ENCODE peak calls at places on chromosomes 1 and 21, in seven cellular contexts. X, U, M, C, F, W and R are unnamed samples. For H3K27me3, the result is how much of the 10 kb centered on the place peaks cover.

GRCh38 chr21:36065497-36066036 is 4.3 kb upstream of the CBR1 start:
- DNase-seq in X (no peak), U (no peak), M (peak), C (no peak), F (peak), W (no peak), R (peak)

GRCh38 chr1:168825129-168825528 is 96.1 kb upstream of the DPT start:
- DNase-seq in X (no peak), U (no peak), M (no peak), C (no peak), F (no peak), W (no peak), R (no peak)

GRCh38 chr21:15207231-15207630 is 142.4 kb upstream of the NRIP1 start:
- DNase-seq in X (no peak), U (no peak), M (no peak), C (no peak), F (no peak), W (no peak), R (no peak)

GRCh38 chr1:5995871-5996630 is 3.8 kb upstream of the NPHP4 start:
- DNase-seq in X (no peak), U (no peak), M (no peak), C (no peak), F (no peak), W (no peak), R (no peak)

GRCh38 chr1:233707153-233707905 is 93.4 kb downstream of the KCNK1 start:
- DNase-seq in X (no peak), U (no peak), M (no peak), C (no peak), F (no peak), W (no peak), R (no peak)

GRCh38 chr21:39107739-39108138 is 75.5 kb downstream of the PSMG1 start:
- DNase-seq in X (no peak), U (no peak), M (no peak), C (no peak), F (no peak), W (no peak), R (no peak)

GRCh38 chr1:172905452-172905851 is 145.3 kb downstream of the TNFSF18 start:
- DNase-seq in X (no peak), U (no peak), M (peak), C (no peak), F (no peak), W (no peak), R (no peak)

GRCh38 chr1:214215583-214215982 is 65.4 kb upstream of the SMYD2 start:
- DNase-seq in X (no peak), U (no peak), M (no peak), C (no peak), F (no peak), W (no peak), R (no peak)

GRCh38 chr1:24870551-24871195 is 59.4 kb downstream of the RUNX3 start:
- DNase-seq in X (no peak), U (no peak), M (no peak), C (no peak), F (no peak), W (no peak), R (no peak)

GRCh38 chr1:77866296-77866695 is 22.1 kb upstream of the NEXN start:
- DNase-seq in X (no peak), U (no peak), M (no peak), C (no peak), F (no peak), W (no peak), R (peak)

GRCh38 chr21:41137401-41137800 is 30.6 kb upstream of the BACE2 start:
- DNase-seq in X (no peak), U (no peak), M (no peak), C (no peak), F (no peak), W (no peak), R (no peak)

GRCh38 chr1:111976842-111977241 is 12.6 kb downstream of the KCND3 start:
- DNase-seq in X (no peak), U (peak), M (no peak), C (no peak), F (no peak), W (no peak), R (no peak)

GRCh38 chr1:51792864-51793263 is 85.7 kb downstream of the NRDC start:
- DNase-seq in X (peak), U (no peak), M (peak), C (no peak), F (peak), W (no peak), R (peak)

GRCh38 chr1:45206808-45207624 is 611 bp upstream of the ZSWIM5 start:
- DNase-seq in X (no peak), U (no peak), M (no peak), C (no peak), F (no peak), W (no peak), R (no peak)

GRCh38 chr1:156657161-156657970 is 15.4 kb downstream of the BCAN start:
- DNase-seq in X (no peak), U (peak), M (peak), C (peak), F (peak), W (peak), R (peak)

GRCh38 chr1:65793359-65793732 is 651 bp downstream of the PDE4B start:
- DNase-seq in X (no peak), U (peak), M (peak), C (peak), F (no peak), W (no peak), R (no peak)

GRCh38 chr1:26161408-26162219 is 2.7 kb downstream of the FAM110D start:
- DNase-seq in X (no peak), U (peak), M (peak), C (peak), F (peak), W (peak), R (no peak)

GRCh38 chr1:225780134-225780533 is 2.5 kb downstream of the SRP9 start:
- DNase-seq in X (no peak), U (no peak), M (no peak), C (no peak), F (no peak), W (no peak), R (no peak)

GRCh38 chr21:15522148-15522547 is 207.6 kb upstream of the USP25 start:
- DNase-seq in X (no peak), U (no peak), M (no peak), C (no peak), F (no peak), W (no peak), R (no peak)

GRCh38 chr1:55337801-55338447 is 122.8 kb upstream of the USP24 start:
- DNase-seq in X (no peak), U (peak), M (peak), C (peak), F (peak), W (no peak), R (peak)

GRCh38 chr1:105736349-105736748 is 1320.1 kb upstream of the PRMT6 start:
- DNase-seq in X (no peak), U (no peak), M (no peak), C (no peak), F (no peak), W (no peak), R (no peak)

GRCh38 chr21:33058468-33059318 is 11.2 kb upstream of the OLIG1 start:
- DNase-seq in X (no peak), U (no peak), M (no peak), C (no peak), F (no peak), W (no peak), R (no peak)

GRCh38 chr1:156804572-156805243 is 11.9 kb downstream of the SH2D2A start:
- DNase-seq in X (no peak), U (peak), M (peak), C (peak), F (peak), W (no peak), R (no peak)

GRCh38 chr1:202821467-202821866 is 10.7 kb downstream of the PCAT6 start:
- DNase-seq in X (no peak), U (peak), M (peak), C (no peak), F (no peak), W (no peak), R (no peak)

GRCh38 chr1:171606402-171606941 is 15.6 kb upstream of the MYOCOS start:
- DNase-seq in X (no peak), U (no peak), M (no peak), C (no peak), F (no peak), W (no peak), R (no peak)

GRCh38 chr1:245550702-245551008 is 395.9 kb downstream of the KIF26B start:
- DNase-seq in X (no peak), U (no peak), M (no peak), C (no peak), F (no peak), W (no peak), R (no peak)

GRCh38 chr1:246417813-246418564 is 89.1 kb downstream of the SMYD3 start:
- DNase-seq in X (no peak), U (no peak), M (no peak), C (no peak), F (no peak), W (no peak), R (no peak)

GRCh38 chr1:174892016-174892415 is 107.7 kb upstream of the CACYBP start:
- DNase-seq in X (no peak), U (no peak), M (no peak), C (no peak), F (no peak), W (no peak), R (no peak)

GRCh38 chr1:68651115-68651514 is 154.2 kb upstream of the DEPDC1 start:
- DNase-seq in X (no peak), U (no peak), M (no peak), C (no peak), F (no peak), W (no peak), R (no peak)

GRCh38 chr21:14947613-14948160 is 117.1 kb downstream of the NRIP1 start:
- DNase-seq in X (no peak), U (no peak), M (no peak), C (no peak), F (no peak), W (no peak), R (no peak)

GRCh38 chr1:24981632-24982007 is 51.5 kb upstream of the RUNX3 start:
- DNase-seq in X (no peak), U (no peak), M (no peak), C (no peak), F (no peak), W (no peak), R (no peak)

GRCh38 chr1:56787330-56787729 is 31.9 kb downstream of the FYB2 start:
- DNase-seq in X (no peak), U (no peak), M (no peak), C (no peak), F (no peak), W (no peak), R (no peak)

GRCh38 chr1:119253366-119253765 is 112.9 kb upstream of the WARS2 start:
- DNase-seq in X (no peak), U (no peak), M (no peak), C (no peak), F (no peak), W (no peak), R (no peak)

GRCh38 chr1:167936930-167937708 is at the start of gene MPC2:
- DNase-seq in X (peak), U (peak), M (peak), C (peak), F (peak), W (peak), R (peak)

GRCh38 chr1:162011337-162012012 is 12.2 kb downstream of the OLFML2B start:
- DNase-seq in X (no peak), U (peak), M (peak), C (no peak), F (no peak), W (no peak), R (no peak)

GRCh38 chr1:161506336-161507223 is 1.3 kb downstream of the FCGR2A start:
- DNase-seq in X (no peak), U (no peak), M (peak), C (no peak), F (peak), W (no peak), R (peak)

GRCh38 chr1:42998381-42998780 is 39.7 kb upstream of the SLC2A1 start:
- DNase-seq in X (peak), U (no peak), M (no peak), C (no peak), F (no peak), W (no peak), R (no peak)

DNA sequence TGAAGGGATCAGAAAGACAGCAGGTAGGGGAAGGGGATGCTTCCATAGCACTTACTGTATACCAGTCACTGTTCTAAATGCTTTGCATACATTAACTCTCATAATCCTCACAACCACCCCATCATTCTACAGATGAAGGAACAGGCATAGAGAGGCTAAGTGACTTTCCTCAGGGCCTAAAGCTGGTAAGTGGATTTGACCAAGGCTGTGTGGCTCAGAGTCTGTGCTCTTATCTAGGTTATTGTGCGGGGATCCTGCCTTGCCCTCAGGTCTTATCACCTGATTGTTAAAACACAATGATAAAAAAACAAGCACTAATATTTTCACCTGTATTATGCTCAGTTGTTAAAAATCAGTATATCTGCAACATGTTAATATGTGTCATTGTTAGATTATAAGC is 38.8 kb upstream of the RBM15 start:
- DNase-seq in X (no peak), U (no peak), M (no peak), C (no peak), F (no peak), W (no peak), R (no peak)
- H3K27me3 ChIP-seq in X (under half), U (under half), M (under half), C (under half), F (under half), W (under half), R (under half)

GRCh38 chr1:2473198-2473597 is 2.9 kb upstream of the PLCH2 start:
- DNase-seq in X (no peak), U (no peak), M (no peak), C (no peak), F (no peak), W (no peak), R (no peak)

GRCh38 chr1:2476066-2476999 is at the start of gene PLCH2:
- DNase-seq in X (no peak), U (no peak), M (no peak), C (peak), F (no peak), W (no peak), R (no peak)

GRCh38 chr1:2475571-2475970 is 518 bp upstream of the PLCH2 start:
- DNase-seq in X (no peak), U (no peak), M (no peak), C (no peak), F (no peak), W (no peak), R (no peak)

GRCh38 chr1:2474104-2474787 is 1.8 kb upstream of the PLCH2 start:
- DNase-seq in X (no peak), U (peak), M (no peak), C (peak), F (no peak), W (no peak), R (no peak)

DNA sequence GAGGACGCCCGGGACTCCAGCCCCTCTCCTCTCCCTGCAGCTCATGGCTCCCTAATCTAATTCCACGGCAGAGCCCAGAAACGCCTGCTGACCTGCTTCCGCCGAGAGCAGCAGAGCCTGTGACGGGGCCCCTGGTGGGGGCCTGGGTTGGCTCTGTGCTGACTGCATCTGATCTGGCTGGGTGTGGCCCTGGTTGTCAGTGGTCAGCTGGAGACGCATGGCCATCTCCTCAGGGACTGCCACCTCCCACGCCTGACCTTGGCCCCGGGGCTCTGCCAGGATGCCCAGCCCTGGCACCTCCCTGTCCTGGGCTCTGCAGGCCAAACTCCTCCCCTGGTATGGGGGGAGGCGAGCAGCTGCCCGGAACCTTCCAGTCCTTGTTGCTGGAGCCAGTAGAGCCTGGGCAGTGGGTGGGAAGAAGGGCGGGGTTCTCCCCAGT is 1.1 kb upstream of the PLCH2 start:
- DNase-seq in X (no peak), U (no peak), M (no peak), C (no peak), F (no peak), W (no peak), R (no peak)
- H3K27me3 ChIP-seq in X (under half), U (under half), M (under half), C (under half), F (under half), W (under half), R (under half)

GRCh38 chr1:53727461-53727860 is 11.5 kb downstream of the GLIS1 start:
- DNase-seq in X (no peak), U (no peak), M (no peak), C (no peak), F (no peak), W (no peak), R (no peak)
- H3K27me3 ChIP-seq in X (under half), U (under half), M (under half), C (under half), F (under half), W (under half), R (under half)

DNA sequence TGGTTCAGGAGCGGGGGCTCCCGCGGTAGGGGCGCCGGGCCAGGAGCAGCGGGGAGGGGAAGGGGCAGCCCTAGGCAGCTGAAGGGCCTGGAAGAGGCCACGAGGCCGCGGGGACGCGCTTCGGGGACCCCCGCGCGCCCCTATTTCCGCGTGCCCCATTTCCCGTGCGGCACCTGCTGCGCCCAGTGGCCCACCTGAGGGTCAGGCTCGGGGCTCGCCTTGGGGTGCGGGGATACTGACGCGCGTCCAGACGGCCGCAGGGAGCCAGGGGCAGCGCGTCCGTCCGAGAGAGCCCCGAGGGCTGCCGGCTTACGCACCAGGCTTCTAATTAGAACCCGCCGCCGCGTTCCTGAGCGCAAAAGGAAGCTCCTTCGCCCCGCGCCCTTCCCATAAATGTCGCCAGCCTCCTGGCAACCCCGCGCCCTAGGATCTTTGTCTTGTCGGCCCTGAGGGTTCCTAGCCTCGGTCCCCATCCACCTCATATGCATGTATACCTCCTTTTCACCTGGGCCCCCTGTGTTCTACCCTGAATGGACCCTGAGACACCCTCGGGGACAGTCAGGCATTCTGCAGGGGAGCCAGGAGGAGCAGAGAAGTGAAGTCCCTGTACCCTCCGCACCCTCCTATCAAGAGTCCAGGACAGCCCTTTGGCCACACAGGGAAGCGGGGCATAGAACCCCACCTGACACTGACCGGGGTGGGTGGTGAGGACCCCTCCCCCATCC is 1.8 kb downstream of the WNT3A start:
- DNase-seq in X (no peak), U (no peak), M (no peak), C (peak), F (no peak), W (no peak), R (no peak)
- H3K27me3 ChIP-seq in X (half or more), U (half or more), M (half or more), C (half or more), F (half or more), W (under half), R (half or more)

GRCh38 chr1:107804134-107804533 is 160.8 kb downstream of the VAV3 start:
- DNase-seq in X (no peak), U (no peak), M (no peak), C (no peak), F (peak), W (peak), R (no peak)
- H3K27me3 ChIP-seq in X (under half), U (under half), M (under half), C (under half), F (under half), W (under half), R (under half)

GRCh38 chr1:116226017-116226416 is 114.8 kb downstream of the MAB21L3 start:
- DNase-seq in X (no peak), U (no peak), M (no peak), C (no peak), F (no peak), W (no peak), R (no peak)
- H3K27me3 ChIP-seq in X (under half), U (under half), M (under half), C (under half), F (under half), W (under half), R (under half)

DNA sequence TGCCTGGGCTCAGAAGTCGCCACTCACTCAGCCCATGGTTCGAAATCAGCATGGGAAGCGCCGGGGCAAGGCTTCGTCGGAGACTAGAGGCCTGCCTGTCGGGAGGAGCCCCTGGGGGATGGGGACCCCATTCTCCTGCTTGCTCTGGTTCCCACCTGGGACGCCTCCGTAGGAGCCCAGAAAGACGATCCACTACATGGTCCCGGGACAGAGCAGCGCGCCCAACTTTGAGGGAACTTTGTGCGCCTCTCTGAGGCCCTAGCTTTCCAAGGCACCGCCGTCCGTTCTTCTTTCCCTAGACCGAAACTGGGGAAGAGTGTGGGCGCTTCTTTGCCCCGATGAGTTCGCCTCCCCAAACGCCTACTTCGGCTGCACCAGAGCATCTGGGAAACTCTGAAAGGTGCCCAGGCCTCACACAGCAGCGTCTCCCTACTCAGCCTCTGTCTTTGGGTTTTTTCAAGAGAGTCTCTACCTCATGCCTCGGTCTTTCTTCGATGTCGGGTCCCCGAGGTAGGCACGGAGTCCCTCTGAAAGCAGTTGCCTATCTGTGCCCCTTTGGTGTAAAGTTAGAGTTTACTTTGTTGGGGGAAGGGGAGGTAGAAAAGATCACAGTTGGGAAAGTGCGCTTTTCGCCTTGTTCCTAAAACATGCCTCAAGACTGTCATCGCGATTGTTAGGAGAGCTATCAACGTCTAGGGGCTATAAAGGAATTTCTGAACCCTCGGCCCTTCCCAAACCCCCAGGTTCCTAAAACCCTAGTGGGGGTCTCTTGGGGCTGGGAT is 14.0 kb downstream of the NR5A2 start:
- DNase-seq in X (no peak), U (no peak), M (no peak), C (peak), F (no peak), W (no peak), R (no peak)
- H3K27me3 ChIP-seq in X (half or more), U (half or more), M (half or more), C (half or more), F (half or more), W (half or more), R (half or more)

GRCh38 chr1:37131281-37131680 is 97.0 kb upstream of the GRIK3 start:
- DNase-seq in X (no peak), U (no peak), M (no peak), C (no peak), F (no peak), W (no peak), R (no peak)
- H3K27me3 ChIP-seq in X (under half), U (under half), M (under half), C (under half), F (under half), W (under half), R (under half)